ENCODE peak calls at places on chromosomes 6 and 20, in five cellular contexts. H is aorta; W is WERI-Rb-1; G is Peyer's patch; A is CD4-positive, CD25-positive, alpha-beta regulatory T cell. Z is an unnamed sample. For H3K36me3, the result is how much of the 10 kb centered on the place peaks cover.

GRCh38 chr6:81761197-81761596 is 8.7 kb upstream of the TENT5A start:
- DNase-seq in H (no peak), W (no peak), G (no peak), A (no peak), Z (no peak)

GRCh38 chr20:43840382-43841070 is 74.1 kb upstream of the TOX2 start:
- DNase-seq in H (no peak), W (no peak), G (peak), A (no peak), Z (peak)

GRCh38 chr6:157615411-157615763 is 207.7 kb upstream of the SNX9 start:
- DNase-seq in H (no peak), W (peak), G (peak), A (no peak), Z (no peak)

GRCh38 chr20:7806831-7807230 is 133.4 kb downstream of the HAO1 start:
- DNase-seq in H (no peak), W (no peak), G (no peak), A (no peak), Z (no peak)

GRCh38 chr20:14069796-14070195 is 74.5 kb downstream of the MACROD2 start:
- DNase-seq in H (no peak), W (no peak), G (no peak), A (no peak), Z (no peak)

GRCh38 chr6:3294921-3295871 is 36.4 kb downstream of the PSMG4 start:
- DNase-seq in H (no peak), W (peak), G (no peak), A (no peak), Z (no peak)

GRCh38 chr6:108655840-108656650 is 95.3 kb downstream of the FOXO3 start:
- DNase-seq in H (no peak), W (no peak), G (no peak), A (no peak), Z (no peak)

GRCh38 chr6:4323322-4323721 is 187.9 kb upstream of the ECI2 start:
- DNase-seq in H (no peak), W (no peak), G (no peak), A (no peak), Z (no peak)

GRCh38 chr6:53615633-53616449 is 49.7 kb downstream of the KLHL31 start:
- DNase-seq in H (no peak), W (no peak), G (no peak), A (no peak), Z (no peak)

GRCh38 chr6:167285077-167285770 is 5.9 kb upstream of the UNC93A start:
- DNase-seq in H (no peak), W (no peak), G (no peak), A (no peak), Z (no peak)

GRCh38 chr6:111355156-111355555 is 127.9 kb downstream of the REV3L start:
- DNase-seq in H (no peak), W (no peak), G (no peak), A (no peak), Z (no peak)

GRCh38 chr6:111356551-111356950 is 126.5 kb downstream of the REV3L start:
- DNase-seq in H (no peak), W (no peak), G (no peak), A (no peak), Z (no peak)

GRCh38 chr6:111357680-111358079 is 125.3 kb downstream of the REV3L start:
- DNase-seq in H (no peak), W (no peak), G (no peak), A (no peak), Z (no peak)

GRCh38 chr6:111361648-111362047 is 121.4 kb downstream of the REV3L start:
- DNase-seq in H (no peak), W (peak), G (peak), A (no peak), Z (no peak)

DNA sequence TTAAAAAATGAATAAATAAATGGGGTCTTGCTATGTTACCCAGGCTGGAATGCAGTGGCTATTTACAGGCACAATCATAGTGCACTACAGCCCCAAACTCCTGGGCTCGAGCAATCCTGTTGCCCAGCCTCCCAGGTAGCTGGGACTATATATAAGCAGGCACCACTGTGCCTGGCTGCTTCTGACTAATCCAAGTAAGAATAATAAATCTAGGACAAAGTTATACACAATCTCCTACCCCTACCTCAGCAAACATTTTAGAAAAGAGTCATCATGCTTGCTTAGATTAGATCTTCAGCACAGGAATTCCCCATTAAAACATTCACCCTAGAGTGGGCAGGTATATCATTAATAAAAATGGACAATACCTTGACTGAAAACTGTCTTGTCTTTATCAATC is 124.6 kb downstream of the REV3L start:
- DNase-seq in H (no peak), W (no peak), G (no peak), A (no peak), Z (no peak)
- H3K36me3 ChIP-seq in H (under half), W (under half), G (under half), A (under half), Z (under half)

DNA sequence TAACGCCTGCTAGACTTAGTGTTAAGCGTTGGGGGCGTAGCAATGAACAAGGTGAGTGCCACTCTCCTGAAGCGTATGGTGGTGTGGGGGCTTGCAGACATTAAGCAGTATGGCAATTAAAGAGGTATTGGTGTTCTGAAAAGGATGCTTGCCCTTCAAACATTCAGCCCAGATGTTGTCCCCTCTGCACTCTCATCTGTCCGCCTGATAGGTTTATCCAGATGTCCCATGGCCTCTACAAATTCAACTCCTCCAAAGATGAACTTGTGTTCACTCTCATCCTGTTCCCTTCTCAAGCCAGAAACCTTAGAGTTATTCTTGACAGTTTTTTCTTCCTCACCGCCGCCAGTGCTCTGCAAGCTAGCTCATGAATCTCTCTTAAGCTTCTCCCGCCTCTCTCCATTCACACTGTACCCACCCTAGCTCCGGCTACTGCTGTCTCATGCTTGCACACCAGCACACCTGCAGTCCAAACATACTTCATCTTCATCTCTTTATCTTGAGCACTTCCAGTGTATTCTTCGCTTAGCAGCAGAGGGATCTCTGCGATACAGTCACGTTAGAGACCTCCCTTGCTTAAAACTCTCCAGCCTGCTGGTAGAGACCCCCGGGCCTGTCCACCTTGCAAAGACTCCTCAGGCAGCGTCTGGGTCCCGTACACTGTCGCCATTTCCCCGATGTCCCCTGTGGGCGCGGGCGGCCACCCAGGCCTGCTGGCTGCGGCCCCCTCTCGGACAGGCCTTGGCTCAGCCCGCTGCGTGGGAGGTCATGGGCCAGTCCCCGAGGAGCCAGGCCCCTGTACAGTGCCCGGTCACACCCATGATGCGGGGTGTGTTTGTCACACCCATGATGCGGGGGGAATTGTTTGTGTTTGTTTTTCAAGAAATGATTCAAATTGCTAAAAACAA is 962 bp downstream of the DDX27 start:
- DNase-seq in H (no peak), W (no peak), G (no peak), A (no peak), Z (no peak)
- H3K27ac ChIP-seq in H (no peak), W (peak), G (peak), A (peak), Z (peak)

GRCh38 chr20:47292581-47292980 is 63.9 kb downstream of the ZMYND8 start:
- DNase-seq in H (no peak), W (no peak), G (no peak), A (no peak), Z (no peak)

GRCh38 chr20:47296950-47297349 is 59.5 kb downstream of the ZMYND8 start:
- DNase-seq in H (no peak), W (no peak), G (no peak), A (no peak), Z (peak)

GRCh38 chr20:47289989-47290388 is 66.5 kb downstream of the ZMYND8 start:
- DNase-seq in H (no peak), W (no peak), G (no peak), A (no peak), Z (no peak)

GRCh38 chr20:47295921-47296426 is 60.5 kb downstream of the ZMYND8 start:
- DNase-seq in H (no peak), W (no peak), G (no peak), A (no peak), Z (no peak)

DNA sequence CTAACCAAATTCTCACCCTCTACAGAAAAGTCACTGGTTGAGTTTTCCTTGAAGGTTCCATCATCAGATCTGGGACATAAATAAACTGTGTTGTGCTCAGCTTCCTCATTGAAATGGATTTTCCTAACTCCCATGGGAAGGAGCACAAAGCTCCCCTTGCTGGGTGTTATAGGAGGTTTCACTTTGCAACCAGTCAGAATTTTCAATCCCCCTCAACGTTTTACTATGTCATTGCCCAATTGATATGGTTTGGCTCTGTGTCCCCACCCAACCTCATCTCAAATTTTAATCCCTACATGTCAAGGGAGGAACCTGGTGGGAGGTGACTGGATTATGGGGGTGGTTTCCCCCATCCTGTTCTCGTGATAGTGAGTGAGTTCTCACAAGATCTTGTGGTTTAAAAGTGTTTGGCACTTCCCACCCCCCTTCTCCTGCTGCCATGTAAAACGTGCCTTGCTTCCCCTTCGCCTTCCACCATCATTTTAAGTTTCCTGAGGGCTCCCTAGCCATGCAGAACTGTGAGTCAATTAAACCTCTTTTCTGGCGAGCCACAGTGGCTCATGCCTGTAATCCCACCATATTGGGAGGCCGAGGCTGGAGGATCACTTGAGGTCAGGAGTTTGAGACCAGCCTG is 62.9 kb downstream of the ZMYND8 start:
- DNase-seq in H (no peak), W (no peak), G (no peak), A (no peak), Z (no peak)
- H3K36me3 ChIP-seq in H (under half), W (half or more), G (half or more), A (half or more), Z (under half)

DNA sequence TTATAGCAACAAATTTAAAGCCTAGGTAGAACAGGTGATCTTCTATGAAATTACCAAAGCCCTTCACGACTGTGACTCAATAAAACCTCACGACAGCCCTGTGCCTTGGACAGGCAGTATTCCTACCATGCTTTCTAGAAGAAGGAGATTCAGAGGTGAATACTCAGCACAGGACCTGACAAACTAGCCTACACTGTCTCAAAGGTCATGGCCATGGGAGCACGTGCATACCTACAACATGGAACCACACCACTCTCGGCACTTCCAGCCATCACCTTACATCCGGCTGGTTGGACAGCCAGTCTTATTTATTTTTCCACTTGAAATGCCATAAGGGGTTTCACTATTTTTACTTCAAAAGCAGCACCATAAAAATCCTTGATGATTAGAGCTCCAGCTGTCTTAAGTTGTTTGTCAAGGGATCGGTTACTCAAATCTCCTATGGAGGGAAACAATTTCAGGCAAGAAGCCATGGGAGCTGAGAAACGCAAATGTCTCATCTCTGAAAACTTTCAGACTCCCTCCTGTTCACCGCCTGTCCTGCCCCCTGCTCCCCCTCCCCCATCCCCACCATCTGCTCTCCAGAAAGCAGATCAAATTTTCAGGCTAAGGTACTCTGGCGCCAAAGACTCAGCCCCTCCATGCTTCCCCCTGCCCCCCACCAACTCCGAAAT is 4.2 kb upstream of the NNAT start:
- DNase-seq in H (no peak), W (peak), G (no peak), A (no peak), Z (no peak)
- H3K27ac ChIP-seq in H (no peak), W (peak), G (no peak), A (no peak), Z (no peak)

DNA sequence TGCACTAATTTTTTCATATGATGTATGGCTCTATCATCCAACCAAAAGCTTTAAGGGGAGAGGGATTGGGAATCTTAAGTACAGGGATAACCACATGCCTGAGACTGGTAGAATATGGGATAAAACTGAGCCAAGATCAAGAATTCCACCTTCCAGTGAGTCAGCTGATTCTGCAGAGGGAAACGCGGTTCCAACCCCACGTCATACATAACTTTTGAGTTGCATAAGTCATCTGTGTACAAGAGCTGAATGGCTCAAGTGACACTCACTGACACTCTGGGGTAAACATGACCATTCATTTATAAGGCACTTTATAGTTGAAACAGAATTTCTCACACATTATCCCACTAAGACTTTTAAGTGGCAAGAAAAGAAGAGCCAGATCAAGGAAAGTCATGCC is 16.4 kb downstream of the TRIM27 start:
- DNase-seq in H (peak), W (no peak), G (no peak), A (no peak), Z (no peak)
- H3K36me3 ChIP-seq in H (under half), W (half or more), G (half or more), A (half or more), Z (under half)